ENCODE peak calls at places on chromosomes 4 and X, in seven cellular contexts. O is astrocyte, Z is heart right ventricle, Q is fibroblast of the aortic adventitia, E is lower lobe of right lung, C is Caco-2, M is endothelial cell of umbilical vein. N is an unnamed sample.
A peak's percentile ranks its signal among the peaks of the same experiment; 100 is the strongest.

GRCh38 chrX:132452911-132453550 is 35.8 kb downstream of the MBNL3 start:
- DNase-seq in O (no peak), Z (no peak), Q (no peak), E (no peak), C (no peak), M (no peak), N (no peak)

GRCh38 chr4:107548211-107548905 is 171.7 kb downstream of the PAPSS1 start:
- DNase-seq in O (peak; percentile 19), Z (no peak), Q (no peak), E (no peak), C (no peak), M (peak; percentile 84), N (peak; percentile 64)

GRCh38 chr4:159010563-159011260 is 92.2 kb upstream of the RAPGEF2 start:
- DNase-seq in O (peak; percentile 74), Z (peak; percentile 58), Q (peak; percentile 92), E (peak; percentile 70), C (no peak), M (no peak), N (peak; percentile 87)

GRCh38 chrX:45233541-45233940 is 32.9 kb upstream of the DIPK2B start:
- DNase-seq in O (no peak), Z (no peak), Q (no peak), E (no peak), C (no peak), M (peak; percentile 1), N (no peak)

GRCh38 chr4:185468999-185469398 is 2.5 kb downstream of the CCDC110 start:
- DNase-seq in O (no peak), Z (no peak), Q (no peak), E (no peak), C (no peak), M (no peak), N (no peak)

GRCh38 chrX:1026263-1027015 is 186.0 kb downstream of the CRLF2 start:
- DNase-seq in O (no peak), Z (no peak), Q (no peak), E (no peak), C (no peak), M (no peak), N (no peak)

GRCh38 chr4:105527081-105527480 is 25.3 kb upstream of the ARHGEF38 start:
- DNase-seq in O (no peak), Z (no peak), Q (no peak), E (no peak), C (no peak), M (no peak), N (no peak)

GRCh38 chr4:111501946-111502345 is 643.3 kb upstream of the FAM241A start:
- DNase-seq in O (peak; percentile 42), Z (no peak), Q (no peak), E (no peak), C (no peak), M (no peak), N (no peak)

GRCh38 chr4:8344387-8344786 is 74.8 kb downstream of the HTRA3 start:
- DNase-seq in O (no peak), Z (no peak), Q (no peak), E (no peak), C (no peak), M (no peak), N (no peak)

GRCh38 chrX:125953769-125954168 is 212.3 kb downstream of the DCAF12L2 start:
- DNase-seq in O (no peak), Z (no peak), Q (no peak), E (no peak), C (no peak), M (no peak), N (no peak)

GRCh38 chr4:140092094-140092820 is 61.7 kb downstream of the MAML3 start:
- DNase-seq in O (no peak), Z (peak; percentile 45), Q (no peak), E (peak; percentile 54), C (peak; percentile 64), M (peak; percentile 55), N (no peak)

GRCh38 chr4:126250006-126250405 is 935.3 kb downstream of the FAT4 start:
- DNase-seq in O (no peak), Z (no peak), Q (no peak), E (no peak), C (no peak), M (no peak), N (no peak)

GRCh38 chr4:6047130-6047673 is 29.0 kb upstream of the C4orf50 start:
- DNase-seq in O (no peak), Z (no peak), Q (no peak), E (no peak), C (no peak), M (no peak), N (no peak)

GRCh38 chr4:121192500-121192899 is 28.4 kb upstream of the TNIP3 start:
- DNase-seq in O (no peak), Z (no peak), Q (peak; percentile 62), E (no peak), C (no peak), M (peak; percentile 31), N (peak; percentile 65)

GRCh38 chr4:11230888-11231287 is 197.8 kb downstream of the HS3ST1 start:
- DNase-seq in O (no peak), Z (no peak), Q (no peak), E (no peak), C (no peak), M (no peak), N (no peak)

GRCh38 chr4:1300466-1301455 is 11.1 kb downstream of the MAEA start:
- DNase-seq in O (peak; percentile 51), Z (peak; percentile 40), Q (peak; percentile 9), E (peak; percentile 88), C (no peak), M (no peak), N (peak; percentile 72)

GRCh38 chrX:115912372-115912897 is 258.1 kb upstream of the AGTR2 start:
- DNase-seq in O (no peak), Z (no peak), Q (peak; percentile 4), E (no peak), C (no peak), M (no peak), N (no peak)

GRCh38 chr4:25081866-25082471 is 51.2 kb upstream of the LGI2 start:
- DNase-seq in O (no peak), Z (no peak), Q (no peak), E (no peak), C (peak; percentile 43), M (no peak), N (no peak)

GRCh38 chr4:38150021-38150671 is 189.9 kb downstream of the PTTG2 start:
- DNase-seq in O (peak; percentile 95), Z (no peak), Q (peak; percentile 98), E (no peak), C (no peak), M (no peak), N (peak; percentile 57)
- H3K4me3 ChIP-seq in O (no peak overlapping the region), Z (no peak overlapping the region), Q (no peak overlapping the region), E (no peak overlapping the region), C (no peak overlapping the region), M (no peak overlapping the region), N (no peak overlapping the region)

GRCh38 chrX:23694606-23695005 is 27.3 kb downstream of the PRDX4 start:
- DNase-seq in O (peak; percentile 19), Z (peak; percentile 49), Q (peak; percentile 65), E (peak; percentile 50), C (peak; percentile 41), M (peak; percentile 42), N (peak; percentile 67)
- TF ChIP-seq CTCF in O (peak; percentile 34), Z (peak; percentile 56), Q (peak; percentile 68), E (peak; percentile 48), C (peak; percentile 45), M (peak; percentile 5), N (peak; percentile 46)

DNA sequence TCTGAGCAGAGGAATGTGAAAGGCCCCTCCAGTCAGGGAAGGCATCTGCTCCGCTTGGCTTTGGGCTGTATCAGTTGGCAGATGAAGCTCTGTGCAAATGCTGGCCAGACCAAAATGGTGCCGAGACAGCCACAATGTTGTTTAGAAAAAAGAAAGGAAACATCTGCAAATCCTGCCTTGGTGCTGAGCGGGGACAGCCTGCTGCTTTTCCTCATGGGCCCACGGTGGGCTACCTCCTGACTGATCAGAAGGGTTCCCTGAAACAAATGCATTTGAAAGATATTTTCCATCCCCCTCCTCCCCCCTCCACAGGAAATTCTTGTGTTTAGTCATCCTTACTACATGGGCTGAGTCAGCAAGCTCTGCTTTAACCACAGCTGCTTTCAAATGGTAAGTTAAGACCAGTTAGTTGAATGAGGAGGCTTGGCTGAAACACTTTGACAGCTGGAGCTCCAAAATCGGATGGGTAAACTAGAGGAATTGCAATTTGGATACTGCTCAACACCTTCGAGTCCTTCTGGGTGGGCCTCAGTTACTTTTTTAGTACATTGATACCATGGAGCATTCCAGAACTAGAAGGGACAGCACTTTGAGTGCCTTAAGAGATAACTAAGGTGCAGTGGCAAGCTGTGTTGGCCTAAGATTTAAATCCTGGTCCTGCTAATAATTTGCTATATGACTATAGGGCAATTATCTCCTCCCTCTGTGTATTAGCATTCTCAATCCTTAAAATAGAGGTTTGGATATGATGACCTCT is 36.0 kb downstream of the PLAC1 start:
- DNase-seq in O (peak; percentile 89), Z (peak; percentile 5), Q (peak; percentile 85), E (no peak), C (no peak), M (peak; percentile 92), N (peak; percentile 86)
- H3K4me3 ChIP-seq in O (peak overlapping the region; percentile 1), Z (no peak overlapping the region), Q (no peak overlapping the region), E (no peak overlapping the region), C (no peak overlapping the region), M (no peak overlapping the region), N (no peak overlapping the region)

DNA sequence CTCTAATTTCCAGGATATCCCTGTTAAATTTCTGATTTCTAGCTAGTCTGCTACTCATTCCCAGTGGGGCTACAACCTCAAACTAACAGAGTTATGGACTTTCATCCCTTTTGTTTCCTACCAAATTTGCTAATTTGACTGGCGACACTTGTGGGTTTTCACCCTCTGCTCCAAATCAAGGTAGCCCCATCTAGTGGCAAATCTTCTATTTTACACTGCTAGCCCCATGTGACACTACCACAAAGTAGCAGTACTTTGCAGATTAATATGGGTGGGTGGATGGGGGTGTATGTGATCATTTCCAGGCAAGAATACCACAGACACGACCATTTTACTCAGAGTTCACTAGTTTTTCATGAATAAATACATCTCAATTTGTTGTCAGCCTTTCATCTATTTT is 150.3 kb downstream of the MSL3 start:
- DNase-seq in O (peak; percentile 15), Z (no peak), Q (peak; percentile 26), E (no peak), C (no peak), M (peak; percentile 32), N (peak; percentile 47)
- TF ChIP-seq CTCF in O (peak; percentile 26), Z (peak; percentile 18), Q (peak; percentile 48), E (no peak), C (no peak), M (peak; percentile 18), N (peak; percentile 57)

GRCh38 chr4:101020956-101021355 is 326.4 kb downstream of the PPP3CA start:
- DNase-seq in O (peak; percentile 76), Z (no peak), Q (peak; percentile 63), E (no peak), C (no peak), M (peak; percentile 94), N (peak; percentile 80)
- H3K4me3 ChIP-seq in O (no peak overlapping the region), Z (no peak overlapping the region), Q (no peak overlapping the region), E (no peak overlapping the region), C (no peak overlapping the region), M (no peak overlapping the region), N (no peak overlapping the region)

N was measured in fibroblast of pulmonary artery.